ENCODE peak calls at places on chromosomes 1 and 21, in four cellular contexts. G is body of pancreas, O is heart left ventricle, N is sigmoid colon. T is an unnamed sample. For H3K36me3, the result is how much of the 10 kb centered on the place peaks cover.

GRCh38 chr1:221101792-221102191 is 222.5 kb downstream of the HLX start:
- DNase-seq in G (no peak), N (no peak), O (no peak), T (no peak)

GRCh38 chr1:18110968-18111367 is 3.4 kb downstream of the IGSF21 start:
- DNase-seq in N (no peak), G (no peak), O (no peak), T (no peak)

GRCh38 chr1:208134491-208134890 is 109.7 kb downstream of the PLXNA2 start:
- DNase-seq in O (no peak), N (no peak), G (peak), T (no peak)

GRCh38 chr1:24929876-24930702 is at the start of gene RUNX3:
- DNase-seq in G (peak), N (peak), O (peak), T (peak)

GRCh38 chr1:33711511-33711910 is 152.4 kb upstream of the HMGB4 start:
- DNase-seq in O (no peak), G (no peak), N (no peak), T (no peak)

GRCh38 chr1:6578624-6579373 is 995 bp upstream of the ZBTB48 start:
- DNase-seq in N (no peak), G (no peak), O (no peak), T (no peak)

GRCh38 chr1:86812286-86812685 is 101.6 kb downstream of the SELENOF start:
- DNase-seq in G (no peak), N (no peak), O (no peak), T (no peak)

GRCh38 chr21:16248705-16249104 is 518.9 kb downstream of the USP25 start:
- DNase-seq in O (no peak), N (no peak), G (no peak), T (no peak)

GRCh38 chr21:27831821-27832569 is 865.1 kb upstream of the ADAMTS5 start:
- DNase-seq in O (no peak), G (no peak), N (no peak), T (no peak)

GRCh38 chr21:39523930-39524329 is 72.2 kb downstream of the SH3BGR start:
- DNase-seq in N (no peak), G (peak), O (no peak), T (no peak)

GRCh38 chr1:181452746-181453145 is 30.6 kb upstream of the CACNA1E start:
- DNase-seq in O (no peak), N (no peak), G (no peak), T (no peak)

GRCh38 chr21:25701529-25701928 is 33.2 kb downstream of the ATP5PF start:
- DNase-seq in O (no peak), G (no peak), N (no peak), T (no peak)

GRCh38 chr1:3515774-3516480 is 61.5 kb downstream of the ARHGEF16 start:
- DNase-seq in N (no peak), G (no peak), O (no peak), T (no peak)

GRCh38 chr1:103525114-103525606 is 339 bp upstream of the RNPC3 start:
- DNase-seq in O (no peak), N (no peak), G (peak), T (peak)

GRCh38 chr1:161402446-161402845 is 34.8 kb upstream of the CFAP126 start:
- DNase-seq in G (no peak), N (no peak), O (no peak), T (no peak)

GRCh38 chr1:175072131-175072941 is 4.7 kb downstream of the TNN start:
- DNase-seq in O (peak), G (no peak), N (peak), T (peak)

GRCh38 chr1:155128755-155129473 is 1.2 kb downstream of the EFNA1 start:
- DNase-seq in N (peak), G (peak), O (peak), T (peak)

GRCh38 chr1:186559601-186560116 is 98.7 kb upstream of the PDC start:
- DNase-seq in G (no peak), O (no peak), N (no peak), T (no peak)

GRCh38 chr1:160755864-160756616 is 17.0 kb downstream of the SLAMF7 start:
- DNase-seq in N (no peak), G (no peak), O (no peak), T (no peak)

GRCh38 chr1:2175681-2176454 is 18.7 kb downstream of the FAAP20 start:
- DNase-seq in O (no peak), N (no peak), G (no peak), T (no peak)

GRCh38 chr21:34576043-34576466 is 38.9 kb downstream of the RCAN1 start:
- DNase-seq in O (peak), N (no peak), G (no peak), T (no peak)

GRCh38 chr1:221335161-221336101 is 406.5 kb downstream of the DUSP10 start:
- DNase-seq in O (no peak), N (peak), G (peak), T (peak)

GRCh38 chr1:11648732-11649158 is 5.5 kb downstream of the FBXO2 start:
- DNase-seq in N (no peak), O (no peak), G (peak), T (no peak)

GRCh38 chr1:36755313-36756230 is 272.9 kb upstream of the CSF3R start:
- DNase-seq in N (no peak), O (no peak), G (no peak), T (no peak)

GRCh38 chr21:31158789-31159581 is 120.7 kb upstream of the KRTAP19-8 start:
- DNase-seq in O (no peak), N (no peak), G (no peak), T (no peak)

GRCh38 chr1:8423702-8424538 is 106.0 kb downstream of the SLC45A1 start:
- DNase-seq in O (peak), N (peak), G (peak), T (peak)

GRCh38 chr1:24932284-24932683 is 2.2 kb upstream of the RUNX3 start:
- DNase-seq in N (no peak), O (peak), G (peak), T (no peak)

GRCh38 chr1:26391450-26391849 is 18.9 kb upstream of the ZNF683 start:
- DNase-seq in N (no peak), G (no peak), O (no peak), T (no peak)

GRCh38 chr1:16165548-16165947 is 9.7 kb upstream of the EPHA2 start:
- DNase-seq in G (no peak), O (no peak), N (no peak), T (no peak)

GRCh38 chr1:27299385-27300252 is 22.3 kb upstream of the TMEM222 start:
- DNase-seq in G (peak), N (peak), O (peak), T (peak)

GRCh38 chr1:177077734-177078489 is 86.6 kb downstream of the ASTN1 start:
- DNase-seq in O (no peak), G (no peak), N (no peak), T (no peak)

GRCh38 chr1:17306407-17306806 is 1.6 kb upstream of the PADI4 start:
- DNase-seq in O (no peak), N (peak), G (no peak), T (no peak)

GRCh38 chr1:233635765-233636502 is 22.0 kb downstream of the KCNK1 start:
- DNase-seq in O (no peak), N (no peak), G (peak), T (no peak)

GRCh38 chr1:204983881-204984280 is 59.1 kb upstream of the CNTN2 start:
- DNase-seq in N (no peak), O (no peak), G (no peak), T (no peak)

GRCh38 chr1:204984499-204984898 is 58.5 kb upstream of the CNTN2 start:
- DNase-seq in N (no peak), G (no peak), O (no peak), T (no peak)

GRCh38 chr1:204987689-204988088 is 55.3 kb upstream of the CNTN2 start:
- DNase-seq in N (no peak), O (no peak), G (no peak), T (no peak)

GRCh38 chr1:204988201-204988600 is 54.8 kb upstream of the CNTN2 start:
- DNase-seq in G (no peak), N (no peak), O (no peak), T (no peak)

GRCh38 chr1:204986181-204986580 is 56.8 kb upstream of the CNTN2 start:
- DNase-seq in O (no peak), N (no peak), G (no peak), T (no peak)
- TF ChIP-seq POLR2A in O (no peak), N (no peak), G (no peak), T (no peak)

DNA sequence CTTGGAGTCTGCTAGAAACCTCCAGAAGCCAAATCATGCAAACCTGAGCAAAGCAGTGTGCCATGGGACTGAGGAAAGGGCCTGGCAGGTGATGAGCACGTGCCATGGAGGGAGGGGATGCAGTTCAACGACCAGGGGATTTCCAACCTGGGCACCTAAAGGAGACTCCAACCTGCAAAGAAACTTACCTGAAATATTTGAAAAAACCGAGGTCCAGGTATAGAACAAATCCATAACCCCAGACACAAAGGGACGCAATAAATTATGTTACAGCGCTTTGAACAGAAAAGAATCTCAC is 8.9 kb downstream of the UBASH3A start:
- DNase-seq in G (no peak), N (no peak), O (no peak), T (no peak)
- H3K36me3 ChIP-seq in G (under half), N (under half), O (under half), T (under half)

DNA sequence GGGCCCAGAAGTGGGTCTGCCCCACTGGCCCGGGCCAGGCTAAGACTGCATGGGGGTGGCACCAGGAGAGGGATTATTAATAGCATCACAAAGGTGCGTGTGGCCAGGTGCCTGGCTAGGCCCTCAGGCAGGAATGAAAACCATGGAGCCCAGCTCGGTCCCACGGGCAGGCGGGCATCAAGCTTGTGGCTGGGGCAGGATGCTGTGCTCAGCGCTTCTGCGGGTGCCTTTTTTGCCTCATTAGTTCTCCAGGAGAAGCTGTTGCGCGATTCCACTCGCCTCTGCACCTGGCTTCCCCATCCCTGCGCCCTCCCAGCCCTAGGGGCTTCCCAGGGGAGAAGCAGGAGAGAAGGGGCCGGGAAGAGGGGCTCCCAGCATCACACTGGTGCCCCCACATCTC is 39.3 kb downstream of the CITED4 start:
- DNase-seq in G (no peak), N (no peak), O (no peak), T (no peak)
- TF ChIP-seq POLR2A in G (no peak), N (no peak), O (no peak), T (no peak)

DNA sequence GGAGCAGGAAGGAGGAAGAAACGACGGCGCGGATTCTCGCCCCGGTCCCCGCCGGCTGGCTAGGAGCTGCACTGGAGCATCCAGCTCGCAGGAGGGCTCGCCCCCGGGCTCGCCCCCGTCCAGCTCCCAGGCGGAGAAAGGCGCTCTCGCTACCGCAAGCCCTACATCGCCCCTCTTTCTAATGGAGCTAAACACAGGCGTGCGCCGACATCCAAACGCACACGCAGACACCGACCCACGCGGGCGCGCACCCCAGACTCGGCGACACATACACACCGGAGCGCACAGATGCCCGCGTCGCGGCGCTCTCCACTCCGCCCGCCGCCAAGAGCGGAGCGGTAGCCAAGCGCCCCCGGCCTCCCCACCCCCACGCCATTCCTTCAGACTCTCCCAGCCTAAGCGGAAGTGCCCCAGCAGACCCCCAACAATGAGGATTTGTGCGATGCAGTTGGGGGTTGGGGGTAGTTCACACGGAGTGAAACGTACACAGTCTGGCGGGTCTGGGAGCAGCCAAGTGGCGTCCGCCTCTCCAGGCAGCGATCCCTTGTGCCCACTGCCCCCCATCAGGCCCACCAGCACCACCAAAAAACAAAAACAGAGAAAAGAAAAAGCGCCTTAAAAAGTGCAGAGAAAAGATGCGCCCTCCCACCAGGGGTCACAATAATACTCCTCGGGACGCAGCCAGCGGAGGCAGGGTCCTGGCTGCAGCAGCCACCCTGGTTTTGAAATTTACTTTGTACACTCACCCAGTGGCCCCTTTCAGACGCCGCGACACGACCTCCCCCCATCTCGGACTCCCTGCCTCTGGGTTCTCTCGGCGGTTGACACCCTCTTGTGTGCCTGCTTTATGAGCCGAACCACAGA is 1.4 kb downstream of the DAB1 start:
- DNase-seq in G (no peak), O (peak), N (no peak), T (no peak)
- H3K36me3 ChIP-seq in G (under half), O (under half), N (under half), T (under half)

DNA sequence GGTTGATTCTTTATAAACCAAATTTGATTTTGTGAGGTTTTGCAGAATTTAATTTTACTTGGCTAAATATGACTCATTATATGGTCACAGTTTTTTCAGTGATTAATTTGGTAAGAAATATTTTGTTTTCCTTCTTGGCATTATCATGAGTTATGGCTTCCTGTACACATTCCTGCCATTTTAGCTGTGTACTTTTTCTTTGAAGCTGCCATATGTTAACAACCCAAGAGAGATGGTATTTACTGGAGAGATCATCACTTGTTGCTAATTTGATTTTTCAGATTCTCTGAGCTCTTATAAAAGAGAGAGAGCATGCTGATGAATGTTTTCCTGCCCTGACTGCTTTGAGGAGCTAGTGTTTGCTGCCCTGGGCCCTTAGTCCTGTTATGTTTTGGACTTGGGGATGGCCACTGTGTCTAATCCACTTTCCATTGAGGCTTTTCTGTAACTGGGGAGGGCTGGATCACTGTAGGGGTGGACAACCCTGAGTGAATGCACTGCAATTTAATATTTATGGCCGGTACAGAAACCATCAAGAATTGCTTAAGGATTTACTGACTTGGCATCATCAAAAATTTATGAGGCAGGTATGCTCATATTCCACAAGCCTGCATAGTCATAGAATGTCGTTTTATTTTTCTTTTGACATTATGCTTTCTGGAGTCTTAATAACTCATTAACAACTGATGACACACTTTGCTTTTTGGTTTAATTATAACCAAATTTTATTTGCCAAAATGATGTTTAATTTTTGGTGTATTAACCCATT is 200.9 kb downstream of the DISC1 start:
- DNase-seq in G (no peak), N (no peak), O (no peak), T (no peak)
- TF ChIP-seq POLR2A in G (no peak), N (no peak), O (no peak), T (no peak)

DNA sequence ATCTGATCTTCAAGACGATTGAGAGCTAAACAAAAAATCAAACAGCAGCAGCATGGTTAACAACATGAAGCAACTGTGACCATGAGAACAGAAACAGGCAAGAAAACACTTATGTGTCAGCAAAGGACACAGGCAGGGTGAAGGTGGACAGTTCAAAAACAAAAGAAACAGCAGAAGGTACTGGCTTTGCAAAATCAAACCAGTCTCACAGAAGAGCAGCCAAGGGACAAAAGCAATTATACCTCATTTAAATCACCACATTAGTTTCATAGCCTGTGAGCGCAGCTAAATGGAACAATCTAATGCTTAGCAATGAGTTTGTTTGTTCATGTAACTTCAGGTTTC is 59.1 kb downstream of the CAPN2 start:
- DNase-seq in G (no peak), N (no peak), O (no peak), T (no peak)
- H3K36me3 ChIP-seq in G (under half), N (under half), O (half or more), T (under half)

GRCh38 chr1:225428066-225428878 is 434 bp upstream of the LBR start:
- DNase-seq in O (peak), N (peak), G (peak), T (peak)
- TF ChIP-seq POLR2A in O (no peak), N (peak), G (peak), T (peak)

GRCh38 chr1:244840219-244840794 is 4.8 kb downstream of the COX20 start:
- DNase-seq in O (no peak), G (no peak), N (no peak), T (no peak)
- H3K36me3 ChIP-seq in O (half or more), G (under half), N (under half), T (under half)

GRCh38 chr1:211680752-211681327 is 5.4 kb upstream of the NEK2 start:
- DNase-seq in G (peak), N (peak), O (peak), T (peak)

GRCh38 chr1:211677659-211678058 is 2.2 kb upstream of the NEK2 start:
- DNase-seq in N (no peak), G (no peak), O (no peak), T (no peak)

GRCh38 chr1:211676106-211676583 is 724 bp upstream of the NEK2 start:
- DNase-seq in O (no peak), G (no peak), N (no peak), T (no peak)

DNA sequence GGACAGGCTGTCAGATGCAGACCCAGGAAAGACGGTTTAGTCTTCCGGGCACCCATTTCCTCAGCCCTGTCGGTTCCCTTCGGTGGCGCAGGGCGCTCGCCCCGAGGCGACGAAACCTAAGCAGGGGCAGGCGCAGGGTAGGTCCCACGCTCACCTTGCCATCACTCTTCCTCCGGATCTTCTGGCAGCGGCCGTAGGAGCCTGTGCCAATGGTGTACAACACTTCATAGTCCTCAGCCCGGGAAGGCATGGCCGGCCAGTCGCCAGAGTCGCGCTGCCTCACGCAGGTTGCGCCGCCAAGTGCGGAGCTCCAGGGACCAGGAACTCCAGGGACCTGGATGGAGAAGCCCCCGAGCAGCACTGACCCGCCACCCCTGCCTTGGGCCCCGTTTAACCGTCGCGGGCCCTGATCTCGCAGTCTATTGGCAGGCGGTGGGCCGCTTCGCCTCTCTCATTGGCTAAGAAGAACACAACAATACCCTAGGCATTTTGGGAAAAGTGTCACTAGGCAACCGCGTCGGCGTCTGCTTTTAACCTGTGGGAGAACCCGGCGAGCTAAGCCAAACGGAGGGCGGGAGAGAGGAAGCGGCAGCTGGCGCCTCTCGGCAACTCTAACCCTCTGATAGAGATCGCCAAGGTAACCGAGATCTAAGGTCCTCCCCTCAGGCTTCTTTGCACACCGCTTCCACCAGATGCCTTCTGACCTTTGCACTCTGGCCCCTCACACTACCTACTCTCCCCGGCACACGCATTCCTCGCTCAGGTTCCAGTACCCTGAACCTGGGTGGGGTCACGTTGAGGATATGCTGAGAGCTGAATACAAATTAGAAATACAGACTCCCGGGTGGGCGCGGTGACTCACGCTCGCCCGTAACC is at the start of gene NEK2:
- DNase-seq in N (peak), O (peak), G (peak), T (peak)
- TF ChIP-seq POLR2A in N (no peak), O (no peak), G (peak), T (no peak)

DNA sequence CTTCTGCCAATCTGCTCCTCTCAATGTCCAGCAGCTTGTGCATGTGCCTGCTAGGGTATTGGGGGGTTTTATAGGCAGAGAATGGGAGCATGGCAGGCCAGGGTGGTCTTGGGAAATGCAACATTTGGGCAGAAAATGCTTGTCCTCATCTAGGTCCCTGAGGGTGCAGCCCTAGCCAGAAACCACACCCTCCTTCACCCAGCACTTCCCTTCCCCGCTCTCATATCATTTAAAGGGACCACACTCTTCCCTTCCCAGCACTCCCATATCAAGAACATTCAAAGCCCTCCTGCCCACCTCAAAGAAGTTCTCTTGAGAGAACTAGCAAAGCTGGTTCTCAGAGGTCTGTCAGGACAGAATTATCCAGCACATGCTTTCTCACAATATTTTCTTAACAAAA is 62.1 kb downstream of the HSD3B1 start:
- DNase-seq in O (no peak), N (no peak), G (no peak), T (no peak)
- H3K36me3 ChIP-seq in O (under half), N (under half), G (under half), T (under half)